ENCODE peak calls at places on chromosomes 4 and X, in six cellular contexts. S, P, R, I, K and H are unnamed samples.

GRCh38 chr4:100295792-100296191 is 105.5 kb upstream of the DDIT4L start:
- DNase-seq in S (no peak), P (peak; percentile 56), R (no peak), I (no peak), K (no peak), H (no peak)

GRCh38 chr4:116668190-116668589 is 417.2 kb downstream of the TRAM1L1 start:
- DNase-seq in S (no peak), P (no peak), R (no peak), I (no peak), K (no peak), H (no peak)

GRCh38 chr4:187366530-187367279 is 628.9 kb upstream of the ZFP42 start:
- DNase-seq in S (no peak), P (no peak), R (peak; percentile 11), I (no peak), K (no peak), H (no peak)

GRCh38 chr4:114807759-114808404 is 209.3 kb downstream of the UGT8 start:
- DNase-seq in S (peak; percentile 34), P (peak; percentile 3), R (peak; percentile 42), I (no peak), K (peak; percentile 38), H (peak; percentile 42)

GRCh38 chrX:70979136-70979762 is 48.4 kb upstream of the SLC7A3 start:
- DNase-seq in S (peak; percentile 42), P (peak; percentile 52), R (peak; percentile 27), I (no peak), K (peak; percentile 4), H (no peak)

GRCh38 chrX:40449396-40449795 is 131.4 kb upstream of the ATP6AP2 start:
- DNase-seq in S (no peak), P (no peak), R (no peak), I (no peak), K (no peak), H (no peak)

GRCh38 chr4:102007959-102008425 is 217.5 kb downstream of the BANK1 start:
- DNase-seq in S (no peak), P (no peak), R (no peak), I (no peak), K (no peak), H (no peak)

GRCh38 chr4:100894339-100894870 is 376.6 kb upstream of the EMCN start:
- DNase-seq in S (no peak), P (no peak), R (no peak), I (no peak), K (no peak), H (no peak)

GRCh38 chr4:15964159-15964558 is 1.2 kb upstream of the FGFBP2 start:
- DNase-seq in S (no peak), P (no peak), R (no peak), I (no peak), K (no peak), H (no peak)

GRCh38 chr4:17762705-17763104 is 18.7 kb downstream of the FAM184B start:
- DNase-seq in S (peak; percentile 24), P (peak; percentile 58), R (peak; percentile 25), I (no peak), K (no peak), H (no peak)

GRCh38 chr4:87050596-87050995 is 115.8 kb downstream of the AFF1 start:
- DNase-seq in S (no peak), P (no peak), R (no peak), I (no peak), K (no peak), H (no peak)

GRCh38 chr4:133151301-133151680 is 2.2 kb downstream of the PCDH10 start:
- DNase-seq in S (peak; percentile 24), P (no peak), R (no peak), I (no peak), K (no peak), H (no peak)

GRCh38 chr4:119070301-119070700 is 65.3 kb upstream of the MYOZ2 start:
- DNase-seq in S (no peak), P (no peak), R (no peak), I (no peak), K (no peak), H (no peak)

GRCh38 chr4:185143596-185143969 is 517 bp downstream of the SLC25A4 start:
- DNase-seq in S (peak; percentile 7), P (peak; percentile 17), R (peak; percentile 22), I (no peak), K (peak; percentile 65), H (no peak)

GRCh38 chr4:72971572-72971971 is 97.9 kb downstream of the COX18 start:
- DNase-seq in S (peak; percentile 58), P (peak; percentile 92), R (no peak), I (no peak), K (no peak), H (no peak)

GRCh38 chr4:154329268-154329858 is 162.2 kb downstream of the DCHS2 start:
- DNase-seq in S (peak; percentile 25), P (peak; percentile 10), R (peak; percentile 3), I (no peak), K (no peak), H (no peak)

GRCh38 chr4:107376293-107376692 is 340.2 kb upstream of the DKK2 start:
- DNase-seq in S (no peak), P (no peak), R (no peak), I (no peak), K (no peak), H (no peak)

GRCh38 chr4:114561590-114561989 is 37.0 kb upstream of the UGT8 start:
- DNase-seq in S (no peak), P (no peak), R (no peak), I (no peak), K (no peak), H (no peak)

GRCh38 chrX:132271330-132271729 is 52.1 kb upstream of the RAP2C start:
- DNase-seq in S (no peak), P (no peak), R (no peak), I (no peak), K (no peak), H (no peak)

GRCh38 chr4:130530505-130530904 is 1434.6 kb downstream of the C4orf33 start:
- DNase-seq in S (no peak), P (no peak), R (no peak), I (no peak), K (no peak), H (no peak)

GRCh38 chr4:25847329-25847728 is 15.5 kb downstream of the SEL1L3 start:
- DNase-seq in S (no peak), P (peak; percentile 57), R (no peak), I (no peak), K (no peak), H (no peak)

GRCh38 chrX:7147978-7148824 is at the start of gene PUDP:
- DNase-seq in S (peak; percentile 78), P (peak; percentile 83), R (peak; percentile 57), I (no peak), K (peak; percentile 99), H (peak; percentile 37)

GRCh38 chrX:77442728-77443127 is 4.5 kb upstream of the FGF16 start:
- DNase-seq in S (peak; percentile 34), P (peak; percentile 81), R (peak; percentile 1), I (no peak), K (no peak), H (peak; percentile 59)

GRCh38 chr4:122764071-122764807 is 31.7 kb downstream of the BBS12 start:
- DNase-seq in S (no peak), P (peak; percentile 75), R (no peak), I (no peak), K (no peak), H (no peak)

DNA sequence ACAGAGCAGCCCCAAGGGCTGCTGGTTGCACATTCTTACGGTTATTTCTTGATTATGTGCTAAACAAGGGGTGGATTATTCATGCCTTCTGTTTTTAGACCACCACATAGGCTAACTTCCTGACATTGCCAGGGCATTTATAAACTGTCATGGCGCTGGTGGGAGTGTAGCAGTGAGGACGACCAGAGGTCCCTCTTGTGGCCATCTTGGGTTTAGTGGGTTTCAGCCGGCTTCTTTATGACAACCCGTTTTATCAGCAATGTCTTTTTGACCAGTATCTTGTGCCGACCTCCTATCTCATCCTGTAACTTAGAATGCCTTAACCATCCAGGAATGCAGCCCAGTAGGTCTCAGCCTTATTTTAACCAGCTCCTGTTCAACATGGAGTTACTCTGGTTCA is 212.4 kb upstream of the GRID2 start:
- DNase-seq in S (peak; percentile 30), P (no peak), R (peak; percentile 21), I (no peak), K (no peak), H (no peak)
- TF ChIP-seq RAD21 in S (no peak), P (no peak), R (peak; percentile 40), I (peak; percentile 20), K (peak; percentile 21), H (peak; percentile 21)

GRCh38 chrX:9164086-9164485 is 130.2 kb upstream of the FAM9B start:
- DNase-seq in S (no peak), P (peak; percentile 18), R (no peak), I (no peak), K (no peak), H (no peak)
- TF ChIP-seq RAD21 in S (no peak), P (no peak), R (no peak), I (no peak), K (no peak), H (no peak)

GRCh38 chrX:1139101-1139500 is 73.3 kb downstream of the CRLF2 start:
- DNase-seq in S (no peak), P (no peak), R (no peak), I (no peak), K (no peak), H (no peak)

GRCh38 chrX:1134976-1135375 is 77.5 kb downstream of the CRLF2 start:
- DNase-seq in S (no peak), P (no peak), R (no peak), I (no peak), K (no peak), H (no peak)

GRCh38 chrX:1137531-1137930 is 74.9 kb downstream of the CRLF2 start:
- DNase-seq in S (no peak), P (no peak), R (no peak), I (no peak), K (no peak), H (no peak)

GRCh38 chrX:1140236-1140681 is 72.2 kb downstream of the CRLF2 start:
- DNase-seq in S (no peak), P (no peak), R (no peak), I (no peak), K (no peak), H (no peak)

DNA sequence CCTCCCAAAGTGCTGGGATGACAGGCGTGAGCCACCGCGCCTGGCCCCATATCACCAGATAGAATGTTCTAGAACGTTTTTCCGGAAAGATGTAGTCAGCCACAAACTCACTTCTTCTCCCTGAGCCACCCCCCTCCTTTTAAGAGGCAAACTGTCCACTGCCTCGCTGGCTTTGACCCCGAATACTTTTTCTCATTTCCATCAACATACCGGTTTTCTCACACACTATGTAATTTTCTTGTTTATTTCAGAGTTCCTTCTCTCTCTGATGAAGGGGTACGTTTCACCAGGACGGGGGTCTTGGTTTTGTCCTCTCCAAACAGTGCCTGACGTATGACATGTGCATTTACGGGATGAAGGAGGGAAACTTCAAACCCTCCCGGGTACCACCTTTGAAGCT is 74.0 kb downstream of the CRLF2 start:
- DNase-seq in S (no peak), P (no peak), R (no peak), I (no peak), K (no peak), H (no peak)
- TF ChIP-seq RAD21 in S (no peak), P (no peak), R (no peak), I (no peak), K (no peak), H (no peak)

GRCh38 chrX:139890991-139891700 is 41.7 kb downstream of the ATP11C start:
- DNase-seq in S (peak; percentile 18), P (peak; percentile 88), R (no peak), I (no peak), K (no peak), H (no peak)
- TF ChIP-seq RAD21 in S (no peak), P (no peak), R (no peak), I (no peak), K (no peak), H (no peak)